ENCODE peak calls at places on chromosomes 13 and 19, in four cellular contexts. P, D, R and C are unnamed samples.

GRCh38 chr13:110575322-110576069 is 14.0 kb upstream of the RAB20 start:
- DNase-seq in P (no peak), R (no peak), D (no peak), C (no peak)

GRCh38 chr19:35348909-35349611 is 1.4 kb downstream of the FFAR1 start:
- DNase-seq in P (no peak), R (no peak), D (peak), C (no peak)

GRCh38 chr19:29048873-29049272 is 164.1 kb downstream of the UQCRFS1 start:
- DNase-seq in D (no peak), P (no peak), R (no peak), C (no peak)

GRCh38 chr19:18633321-18633720 is 3.5 kb upstream of the KLHL26 start:
- DNase-seq in D (no peak), P (peak), R (no peak), C (no peak)

GRCh38 chr13:102000764-102001163 is 401.1 kb downstream of the FGF14 start:
- DNase-seq in R (no peak), P (no peak), D (no peak), C (no peak)

GRCh38 chr19:45693168-45693788 is 812 bp downstream of the QPCTL start:
- DNase-seq in R (no peak), P (peak), D (peak), C (no peak)

GRCh38 chr13:33694546-33694945 is 123.4 kb upstream of the RFC3 start:
- DNase-seq in D (no peak), P (no peak), R (no peak), C (no peak)

GRCh38 chr13:32048816-32049215 is 17.2 kb downstream of the FRY start:
- DNase-seq in R (no peak), D (no peak), P (no peak), C (no peak)

GRCh38 chr13:72698164-72698563 is 29.3 kb downstream of the MZT1 start:
- DNase-seq in P (no peak), R (no peak), D (no peak), C (no peak)

GRCh38 chr19:32406161-32407003 is 812 bp downstream of the DPY19L3 start:
- DNase-seq in P (no peak), R (peak), D (peak), C (no peak)

GRCh38 chr19:17078038-17078919 is 2.7 kb downstream of the MYO9B start:
- DNase-seq in R (no peak), D (no peak), P (no peak), C (no peak)

GRCh38 chr13:43261018-43261417 is 237.6 kb downstream of the DNAJC15 start:
- DNase-seq in D (no peak), P (no peak), R (no peak), C (no peak)

GRCh38 chr13:110352735-110353134 is 45.7 kb downstream of the COL4A2 start:
- DNase-seq in R (no peak), P (no peak), D (peak), C (no peak)

GRCh38 chr19:49409441-49410029 is 13.7 kb downstream of the PTH2 start:
- DNase-seq in D (no peak), R (no peak), P (no peak), C (no peak)

GRCh38 chr13:107185889-107186288 is 618.0 kb upstream of the ARGLU1 start:
- DNase-seq in R (no peak), P (no peak), D (no peak), C (no peak)

GRCh38 chr13:110546933-110547332 is 14.6 kb downstream of the RAB20 start:
- DNase-seq in P (peak), R (peak), D (no peak), C (no peak)

GRCh38 chr13:21465710-21466160 is 6.6 kb upstream of the ZDHHC20 start:
- DNase-seq in D (peak), R (no peak), P (peak), C (no peak)

GRCh38 chr19:38735257-38735686 is 9.0 kb downstream of the CAPN12 start:
- DNase-seq in R (no peak), P (peak), D (peak), C (no peak)

GRCh38 chr13:22915442-22916082 is 265.2 kb upstream of the SGCG start:
- DNase-seq in P (peak), R (peak), D (peak), C (no peak)

GRCh38 chr19:38793186-38793585 is 4.2 kb downstream of the LGALS7B start:
- DNase-seq in R (no peak), D (no peak), P (no peak), C (no peak)

GRCh38 chr13:76552807-76553206 is 333.4 kb downstream of the KCTD12 start:
- DNase-seq in R (no peak), P (no peak), D (no peak), C (no peak)

GRCh38 chr13:36848228-36848982 is 29.4 kb downstream of the RFXAP start:
- DNase-seq in D (peak), R (no peak), P (no peak), C (no peak)

GRCh38 chr13:111209613-111210012 is 94.5 kb downstream of the ARHGEF7 start:
- DNase-seq in R (no peak), P (no peak), D (no peak), C (no peak)

GRCh38 chr13:114203536-114203935 is 24.5 kb downstream of the CFAP97D2 start:
- DNase-seq in D (no peak), R (no peak), P (no peak), C (no peak)

GRCh38 chr19:53903055-53903680 is 5.9 kb upstream of the CACNG7 start:
- DNase-seq in R (no peak), D (peak), P (no peak), C (no peak)

GRCh38 chr19:2767688-2768087 is 15.4 kb downstream of the SGTA start:
- DNase-seq in P (no peak), R (no peak), D (no peak), C (no peak)

GRCh38 chr19:2768365-2769132 is 14.5 kb downstream of the SGTA start:
- DNase-seq in D (no peak), P (no peak), R (no peak), C (no peak)

GRCh38 chr19:2769218-2769617 is 13.9 kb downstream of the SGTA start:
- DNase-seq in R (no peak), D (no peak), P (no peak), C (no peak)

GRCh38 chr19:2771786-2772674 is 11.0 kb downstream of the SGTA start:
- DNase-seq in D (no peak), P (no peak), R (no peak), C (no peak)

GRCh38 chr19:2770055-2771013 is 12.7 kb downstream of the SGTA start:
- DNase-seq in P (peak), R (no peak), D (no peak), C (no peak)
- TF ChIP-seq POLR2AphosphoS5 in P (peak), R (no peak), D (no peak), C (no peak)

GRCh38 chr13:109330123-109330522 is 456.3 kb downstream of the IRS2 start:
- DNase-seq in R (no peak), D (no peak), P (no peak), C (no peak)

GRCh38 chr13:109333893-109334651 is 452.3 kb downstream of the IRS2 start:
- DNase-seq in P (no peak), D (no peak), R (no peak), C (no peak)

GRCh38 chr13:109331898-109332297 is 454.5 kb downstream of the IRS2 start:
- DNase-seq in P (no peak), R (no peak), D (peak), C (no peak)

GRCh38 chr13:109330941-109331340 is 455.4 kb downstream of the IRS2 start:
- DNase-seq in D (no peak), R (no peak), P (no peak), C (no peak)

DNA sequence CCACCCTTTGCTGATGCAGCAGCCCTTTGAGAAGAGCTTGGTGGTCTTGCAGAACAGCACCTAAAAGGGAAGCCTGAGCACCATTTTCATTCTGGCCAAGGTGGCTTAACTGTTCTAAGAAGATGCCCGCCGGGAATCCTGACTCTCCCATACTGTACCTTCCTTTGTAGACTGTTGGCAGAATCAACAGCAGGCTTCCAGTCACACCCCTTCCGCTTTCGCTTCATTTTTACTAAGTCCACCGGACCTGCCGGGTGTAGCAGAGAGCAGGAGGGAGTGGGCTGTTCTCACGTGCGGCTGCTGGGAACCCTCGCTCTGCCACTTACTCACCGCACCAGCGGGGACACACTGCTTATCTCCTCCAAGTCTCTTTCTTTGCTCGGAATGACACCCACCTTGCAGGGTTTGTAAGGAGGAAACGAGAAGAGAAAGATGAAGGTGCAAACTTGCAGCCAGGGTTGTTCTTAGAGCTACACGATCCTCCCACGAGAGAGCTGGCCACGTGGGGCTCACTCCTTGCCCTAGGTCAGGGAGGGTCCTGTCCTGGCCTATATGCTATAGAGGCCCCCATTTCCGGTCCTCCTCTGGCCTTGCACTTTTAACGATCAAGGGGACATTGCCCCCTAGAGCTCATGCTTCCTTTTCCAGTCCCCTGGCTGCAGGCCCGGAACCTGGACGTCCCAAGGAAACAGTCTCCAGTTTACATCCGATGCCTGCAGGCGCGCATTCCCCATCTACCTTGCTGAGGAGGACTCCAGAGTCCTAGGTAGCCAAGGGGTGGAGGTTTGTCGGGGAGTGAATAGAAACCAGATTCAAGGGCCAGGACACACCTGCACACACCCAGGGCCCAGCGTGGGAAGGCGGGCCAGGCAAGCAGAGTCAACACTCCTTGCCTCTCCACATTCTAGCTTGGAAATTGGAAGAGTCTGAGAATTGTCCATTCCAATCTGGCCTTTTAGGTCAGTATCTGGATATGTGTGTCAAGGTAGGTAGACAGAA is 453.6 kb downstream of the IRS2 start:
- DNase-seq in D (peak), R (no peak), P (peak), C (no peak)
- H3K4me3 ChIP-seq in D (no peak), R (no peak), P (peak), C (no peak)

DNA sequence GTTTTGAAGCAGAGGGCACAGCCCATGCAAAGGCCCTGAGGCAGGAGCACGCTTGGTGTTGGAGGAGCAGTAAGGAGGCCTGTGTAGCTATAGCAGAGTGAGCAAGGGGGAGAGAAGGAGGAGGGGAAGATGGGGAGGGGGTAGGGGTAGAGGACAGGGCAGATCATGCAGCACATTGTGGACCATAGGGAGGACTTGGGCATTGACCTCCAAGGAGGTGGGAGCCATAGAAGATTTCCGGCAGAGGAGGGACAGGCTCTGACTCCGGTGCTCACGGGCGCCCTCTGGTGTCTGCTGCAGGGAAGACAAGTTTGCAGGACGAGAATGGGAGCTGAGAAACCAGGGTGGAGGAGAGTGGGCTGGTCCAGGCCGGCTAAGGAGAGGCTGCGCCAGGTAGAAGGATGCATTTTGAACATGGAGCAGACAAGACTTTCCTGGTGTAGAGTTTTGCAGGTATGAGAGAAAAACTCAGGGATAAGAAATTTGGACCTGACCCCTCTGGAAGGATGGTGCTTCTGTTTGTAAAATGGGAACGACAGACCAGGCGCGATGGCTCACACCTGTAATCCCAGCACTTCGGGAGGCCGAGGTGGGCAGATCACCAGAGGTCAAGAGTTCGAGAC is 13.7 kb upstream of the CREB3L3 start:
- DNase-seq in D (peak), R (peak), P (peak), C (peak)
- TF ChIP-seq POLR2AphosphoS5 in D (no peak), R (no peak), P (no peak), C (no peak)

DNA sequence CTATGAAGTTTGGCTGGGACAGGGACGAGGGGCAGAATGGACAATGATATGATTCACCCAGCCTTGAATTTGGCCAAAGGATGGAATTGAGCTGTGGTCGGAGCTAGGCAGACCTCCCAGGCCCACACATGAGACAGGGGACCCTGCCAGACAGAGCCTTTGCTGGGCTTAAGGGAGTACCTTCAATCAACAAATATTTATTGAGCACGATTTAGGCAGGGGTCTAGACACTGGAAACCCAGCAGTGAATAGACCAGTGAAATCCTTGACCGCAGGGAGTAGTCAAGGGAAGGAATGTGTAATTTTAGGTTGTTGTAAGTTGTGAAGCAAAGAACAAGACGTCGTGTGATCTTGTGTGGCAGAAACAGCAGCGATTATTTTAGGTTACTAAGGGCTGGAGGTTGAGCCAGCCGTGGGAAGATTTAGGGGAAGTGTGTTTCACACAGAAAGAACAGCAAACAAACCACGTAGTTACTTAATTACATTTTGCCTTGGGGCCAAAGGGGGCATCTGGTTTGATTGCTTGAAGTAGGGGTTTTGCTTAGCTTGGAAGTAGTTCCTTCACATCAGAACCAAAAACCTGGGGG is 16.9 kb upstream of the AP1M2 start:
- DNase-seq in P (peak), R (no peak), D (no peak), C (no peak)
- H3K4me3 ChIP-seq in P (peak), R (no peak), D (peak), C (no peak)

DNA sequence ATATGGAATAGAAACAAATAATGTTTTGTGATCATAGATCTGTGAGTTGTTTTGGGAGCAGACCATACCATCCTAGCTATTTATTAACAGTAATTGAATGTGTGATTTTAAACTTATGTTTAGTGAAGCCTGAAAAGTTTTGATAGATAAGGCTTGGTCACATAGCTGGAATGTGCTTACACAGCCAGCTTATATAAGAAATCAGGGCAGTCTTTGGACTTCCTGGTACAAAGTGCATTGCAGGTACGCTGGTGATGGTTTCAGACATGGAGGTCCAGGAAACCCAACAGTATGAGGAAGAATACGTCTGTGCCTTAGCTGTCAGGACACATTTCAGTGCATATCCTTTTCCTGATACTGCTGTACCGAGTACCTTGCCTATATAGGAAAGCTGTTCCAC is 2316.2 kb upstream of the PCDH20 start:
- DNase-seq in R (no peak), D (no peak), P (no peak), C (no peak)
- TF ChIP-seq POLR2AphosphoS5 in R (no peak), D (no peak), P (no peak), C (no peak)

DNA sequence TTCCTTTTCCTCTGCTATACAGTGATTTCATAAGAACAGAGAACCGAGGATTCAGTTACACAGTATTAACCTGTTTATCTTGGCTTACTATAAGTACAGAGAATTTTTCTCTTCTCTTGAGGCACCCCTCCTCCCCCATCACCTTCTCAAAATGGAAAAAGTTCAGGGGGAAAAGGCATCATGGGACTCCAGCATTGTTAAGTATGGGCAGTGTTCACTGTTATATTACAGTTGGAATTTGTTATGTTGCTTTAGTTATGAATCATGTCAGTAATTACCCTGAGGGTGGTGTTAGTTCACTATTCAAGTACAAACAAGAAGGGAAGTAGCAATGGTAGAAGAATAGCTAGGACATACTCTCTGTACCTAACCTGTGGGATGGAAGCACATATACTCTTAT is 12.1 kb downstream of the LPAR6 start:
- DNase-seq in P (no peak), D (no peak), R (no peak), C (no peak)
- H3K4me3 ChIP-seq in P (no peak), D (no peak), R (no peak), C (no peak)

GRCh38 chr19:40807147-40808020 is 8.4 kb downstream of the EGLN2 start:
- DNase-seq in R (no peak), D (peak), P (no peak), C (no peak)
- TF ChIP-seq POLR2AphosphoS5 in R (peak), D (no peak), P (no peak), C (no peak)

GRCh38 chr19:5893907-5894703 is 9.5 kb downstream of the NDUFA11 start:
- DNase-seq in D (no peak), R (no peak), P (no peak), C (no peak)
- H3K4me3 ChIP-seq in D (no peak), R (no peak), P (no peak), C (no peak)